ENCODE peak calls at places on chromosomes 13 and 19, in four cellular contexts. One of them, this sample, is unnamed.

GRCh38 chr19:4362871-4363545 is 19.6 kb downstream of the MPND start:
- DNase-seq in ovary: no peak
- DNase-seq in psoas muscle: no peak
- DNase-seq in brain microvascular endothelial cell: no peak
- DNase-seq in this sample: no peak

GRCh38 chr19:45444318-45445041 is 20.8 kb upstream of the ERCC1 start:
- DNase-seq in ovary: peak; percentile 97
- DNase-seq in psoas muscle: peak; percentile 97
- DNase-seq in brain microvascular endothelial cell: peak; percentile 88
- DNase-seq in this sample: peak; percentile 90

GRCh38 chr13:97855570-97855970 is 97.9 kb upstream of the IPO5 start:
- DNase-seq in ovary: peak; percentile 18
- DNase-seq in psoas muscle: no peak
- DNase-seq in brain microvascular endothelial cell: peak; percentile 51
- DNase-seq in this sample: peak; percentile 84

GRCh38 chr19:6423499-6424189 is 967 bp downstream of the KHSRP start:
- DNase-seq in ovary: peak; percentile 38
- DNase-seq in psoas muscle: no peak
- DNase-seq in brain microvascular endothelial cell: peak; percentile 33
- DNase-seq in this sample: peak; percentile 48

GRCh38 chr13:75458696-75459422 is 23.1 kb downstream of the TBC1D4 start:
- DNase-seq in ovary: no peak
- DNase-seq in psoas muscle: peak; percentile 81
- DNase-seq in brain microvascular endothelial cell: no peak
- DNase-seq in this sample: peak; percentile 24

GRCh38 chr19:17086811-17087210 is 11.2 kb downstream of the MYO9B start:
- DNase-seq in ovary: no peak
- DNase-seq in psoas muscle: no peak
- DNase-seq in brain microvascular endothelial cell: no peak
- DNase-seq in this sample: no peak

GRCh38 chr13:79119578-79120107 is 286.4 kb downstream of the RBM26 start:
- DNase-seq in ovary: no peak
- DNase-seq in psoas muscle: no peak
- DNase-seq in brain microvascular endothelial cell: no peak
- DNase-seq in this sample: no peak

GRCh38 chr19:45235485-45235884 is 9.7 kb downstream of the EXOC3L2 start:
- DNase-seq in ovary: no peak
- DNase-seq in psoas muscle: no peak
- DNase-seq in brain microvascular endothelial cell: no peak
- DNase-seq in this sample: no peak

GRCh38 chr19:2962018-2962670 is 15.2 kb upstream of the TLE6 start:
- DNase-seq in ovary: no peak
- DNase-seq in psoas muscle: no peak
- DNase-seq in brain microvascular endothelial cell: peak; percentile 74
- DNase-seq in this sample: peak; percentile 81

GRCh38 chr19:30791116-30791515 is 418.9 kb downstream of the ZNF536 start:
- DNase-seq in ovary: no peak
- DNase-seq in psoas muscle: no peak
- DNase-seq in brain microvascular endothelial cell: no peak
- DNase-seq in this sample: no peak

GRCh38 chr19:46147791-46148288 is at the start of gene IGFL2:
- DNase-seq in ovary: no peak
- DNase-seq in psoas muscle: no peak
- DNase-seq in brain microvascular endothelial cell: no peak
- DNase-seq in this sample: no peak

GRCh38 chr19:6223461-6224307 is 56.1 kb downstream of the MLLT1 start:
- DNase-seq in ovary: peak; percentile 51
- DNase-seq in psoas muscle: peak; percentile 66
- DNase-seq in brain microvascular endothelial cell: no peak
- DNase-seq in this sample: no peak

GRCh38 chr19:15294591-15294990 is 37.7 kb downstream of the BRD4 start:
- DNase-seq in ovary: peak; percentile 41
- DNase-seq in psoas muscle: no peak
- DNase-seq in brain microvascular endothelial cell: no peak
- DNase-seq in this sample: no peak

GRCh38 chr13:73542446-73542845 is 483.6 kb downstream of the KLF5 start:
- DNase-seq in ovary: no peak
- DNase-seq in psoas muscle: no peak
- DNase-seq in brain microvascular endothelial cell: no peak
- DNase-seq in this sample: no peak

GRCh38 chr19:23801798-23802197 is 43.1 kb upstream of the ZNF681 start:
- DNase-seq in ovary: no peak
- DNase-seq in psoas muscle: no peak
- DNase-seq in brain microvascular endothelial cell: no peak
- DNase-seq in this sample: no peak

GRCh38 chr13:50082426-50083283 is 67.4 kb downstream of the KCNRG start:
- DNase-seq in ovary: peak; percentile 40
- DNase-seq in psoas muscle: peak; percentile 68
- DNase-seq in brain microvascular endothelial cell: peak; percentile 74
- DNase-seq in this sample: peak; percentile 74

GRCh38 chr19:2261438-2262172 is 5.4 kb upstream of the JSRP1 start:
- DNase-seq in ovary: no peak
- DNase-seq in psoas muscle: peak; percentile 76
- DNase-seq in brain microvascular endothelial cell: no peak
- DNase-seq in this sample: no peak

GRCh38 chr19:12843999-12844732 is 5.9 kb downstream of the MAST1 start:
- DNase-seq in ovary: no peak
- DNase-seq in psoas muscle: peak; percentile 10
- DNase-seq in brain microvascular endothelial cell: no peak
- DNase-seq in this sample: no peak

GRCh38 chr13:51626749-51627148 is 42.5 kb downstream of the WDFY2 start:
- DNase-seq in ovary: no peak
- DNase-seq in psoas muscle: no peak
- DNase-seq in brain microvascular endothelial cell: no peak
- DNase-seq in this sample: no peak

GRCh38 chr19:13315495-13315894 is 165.3 kb downstream of the IER2 start:
- DNase-seq in ovary: no peak
- DNase-seq in psoas muscle: no peak
- DNase-seq in brain microvascular endothelial cell: no peak
- DNase-seq in this sample: no peak

GRCh38 chr13:103081435-103081834 is 15.2 kb upstream of the SLC10A2 start:
- DNase-seq in ovary: no peak
- DNase-seq in psoas muscle: no peak
- DNase-seq in brain microvascular endothelial cell: no peak
- DNase-seq in this sample: no peak

GRCh38 chr13:94710881-94711560 is 1.3 kb downstream of the SOX21 start:
- DNase-seq in ovary: no peak
- DNase-seq in psoas muscle: no peak
- DNase-seq in brain microvascular endothelial cell: no peak
- DNase-seq in this sample: no peak

GRCh38 chr13:75769141-75769905 is 133.2 kb downstream of the LMO7 start:
- DNase-seq in ovary: no peak
- DNase-seq in psoas muscle: no peak
- DNase-seq in brain microvascular endothelial cell: no peak
- DNase-seq in this sample: no peak

GRCh38 chr19:47719047-47719885 is 6.0 kb downstream of the EHD2 start:
- DNase-seq in ovary: peak; percentile 96
- DNase-seq in psoas muscle: peak; percentile 95
- DNase-seq in brain microvascular endothelial cell: peak; percentile 85
- DNase-seq in this sample: peak; percentile 97

GRCh38 chr19:4369109-4369887 is 25.9 kb downstream of the MPND start:
- DNase-seq in ovary: no peak
- DNase-seq in psoas muscle: peak; percentile 73
- DNase-seq in brain microvascular endothelial cell: no peak
- DNase-seq in this sample: no peak

DNA sequence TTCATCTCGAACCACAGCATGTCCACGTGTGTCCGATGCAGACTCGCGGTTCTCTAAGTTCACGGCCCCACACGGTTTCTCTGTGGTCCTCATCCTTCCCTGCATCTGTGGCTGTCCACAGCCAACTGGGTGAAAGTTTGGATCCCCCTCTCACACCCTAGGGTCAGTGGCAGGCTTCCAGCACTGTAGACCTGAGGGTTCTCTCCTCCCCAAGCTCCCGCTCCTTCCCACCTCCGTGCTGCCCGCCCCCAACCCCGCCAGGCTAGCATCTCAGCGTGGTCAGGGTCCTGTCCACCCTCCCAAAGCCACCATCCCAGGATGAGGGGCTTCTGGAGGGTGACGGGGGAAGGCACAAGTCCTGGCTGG is 3.0 kb downstream of the ANGPTL4 start:
- DNase-seq in ovary: peak; percentile 66
- DNase-seq in psoas muscle: no peak
- DNase-seq in brain microvascular endothelial cell: no peak
- DNase-seq in this sample: peak; percentile 82
- H3K4me3 ChIP-seq in ovary: peak overlapping the region; percentile 3
- H3K4me3 ChIP-seq in psoas muscle: peak overlapping the region; percentile 84
- H3K4me3 ChIP-seq in brain microvascular endothelial cell: peak overlapping the region; percentile 81
- H3K4me3 ChIP-seq in this sample: peak overlapping the region; percentile 43

GRCh38 chr19:54432144-54432738 is 16.8 kb upstream of the LENG8 start:
- DNase-seq in ovary: no peak
- DNase-seq in psoas muscle: peak; percentile 28
- DNase-seq in brain microvascular endothelial cell: no peak
- DNase-seq in this sample: no peak
- H3K27me3 ChIP-seq in ovary: no peaks in the 10 kb centered on the region
- H3K27me3 ChIP-seq in psoas muscle: peaks cover 28% of the 10 kb centered on the region
- H3K27me3 ChIP-seq in brain microvascular endothelial cell: no peaks in the 10 kb centered on the region
- H3K27me3 ChIP-seq in this sample: peaks cover 7% of the 10 kb centered on the region

GRCh38 chr13:114027046-114027760 is 53.3 kb upstream of the C13orf46 start:
- DNase-seq in ovary: peak; percentile 59
- DNase-seq in psoas muscle: peak; percentile 84
- DNase-seq in brain microvascular endothelial cell: no peak
- DNase-seq in this sample: no peak
- H3K4me3 ChIP-seq in ovary: no peak overlapping the region
- H3K4me3 ChIP-seq in psoas muscle: no peak overlapping the region
- H3K4me3 ChIP-seq in brain microvascular endothelial cell: no peak overlapping the region
- H3K4me3 ChIP-seq in this sample: no peak overlapping the region

DNA sequence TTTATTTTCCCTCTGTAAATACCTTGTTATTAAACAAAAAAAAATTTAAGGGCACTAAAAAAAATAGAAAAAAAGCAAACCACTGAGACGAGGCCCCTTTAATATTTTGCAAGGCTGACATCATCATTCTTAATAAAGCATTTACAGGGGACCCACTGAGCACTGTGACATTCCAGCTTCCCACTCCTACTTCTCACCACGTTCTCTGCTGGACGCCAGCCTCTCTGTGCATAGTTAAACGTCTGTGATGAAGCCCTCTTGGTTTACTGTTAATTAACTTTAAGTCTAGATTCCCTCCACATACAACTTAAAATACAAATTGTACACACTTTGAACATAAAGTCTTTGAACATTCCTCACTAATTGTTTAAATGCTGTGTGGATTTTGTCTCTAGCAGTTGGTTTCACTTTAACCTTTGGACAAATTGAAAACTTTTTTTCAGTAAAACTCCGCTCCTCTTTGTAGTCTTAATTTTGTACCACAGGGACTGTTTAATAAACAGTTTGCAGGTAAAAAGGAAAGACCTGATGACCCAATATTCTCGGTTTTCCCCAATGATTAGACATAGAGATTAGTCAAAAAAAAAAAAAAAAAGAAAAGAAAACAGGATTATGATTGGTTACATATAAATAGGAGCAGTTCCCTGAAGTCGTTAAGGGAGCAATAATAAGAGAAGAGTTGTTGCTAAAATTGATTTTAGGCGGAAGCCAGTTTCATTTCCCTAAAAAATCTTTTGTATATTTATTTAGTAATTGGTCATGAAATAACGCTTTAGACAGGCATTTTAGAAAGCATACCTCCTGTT is 219.8 kb downstream of the MZT1 start:
- DNase-seq in ovary: no peak
- DNase-seq in psoas muscle: no peak
- DNase-seq in brain microvascular endothelial cell: peak; percentile 36
- DNase-seq in this sample: peak; percentile 29
- H3K27me3 ChIP-seq in ovary: no peaks in the 10 kb centered on the region
- H3K27me3 ChIP-seq in psoas muscle: no peaks in the 10 kb centered on the region
- H3K27me3 ChIP-seq in brain microvascular endothelial cell: no peaks in the 10 kb centered on the region
- H3K27me3 ChIP-seq in this sample: no peaks in the 10 kb centered on the region

GRCh38 chr13:99980201-99981114 is 1.1 kb upstream of the ZIC2 start:
- DNase-seq in ovary: no peak
- DNase-seq in psoas muscle: peak; percentile 77
- DNase-seq in brain microvascular endothelial cell: peak; percentile 70
- DNase-seq in this sample: peak; percentile 80

GRCh38 chr13:99981115-99982020 is at the start of gene ZIC2:
- DNase-seq in ovary: no peak
- DNase-seq in psoas muscle: no peak
- DNase-seq in brain microvascular endothelial cell: peak; percentile 71
- DNase-seq in this sample: peak; percentile 69

GRCh38 chr13:99983401-99984133 is 2.0 kb downstream of the ZIC2 start:
- DNase-seq in ovary: no peak
- DNase-seq in psoas muscle: no peak
- DNase-seq in brain microvascular endothelial cell: no peak
- DNase-seq in this sample: peak; percentile 15

GRCh38 chr13:99982741-99983400 is 1.3 kb downstream of the ZIC2 start:
- DNase-seq in ovary: no peak
- DNase-seq in psoas muscle: no peak
- DNase-seq in brain microvascular endothelial cell: no peak
- DNase-seq in this sample: peak; percentile 22

DNA sequence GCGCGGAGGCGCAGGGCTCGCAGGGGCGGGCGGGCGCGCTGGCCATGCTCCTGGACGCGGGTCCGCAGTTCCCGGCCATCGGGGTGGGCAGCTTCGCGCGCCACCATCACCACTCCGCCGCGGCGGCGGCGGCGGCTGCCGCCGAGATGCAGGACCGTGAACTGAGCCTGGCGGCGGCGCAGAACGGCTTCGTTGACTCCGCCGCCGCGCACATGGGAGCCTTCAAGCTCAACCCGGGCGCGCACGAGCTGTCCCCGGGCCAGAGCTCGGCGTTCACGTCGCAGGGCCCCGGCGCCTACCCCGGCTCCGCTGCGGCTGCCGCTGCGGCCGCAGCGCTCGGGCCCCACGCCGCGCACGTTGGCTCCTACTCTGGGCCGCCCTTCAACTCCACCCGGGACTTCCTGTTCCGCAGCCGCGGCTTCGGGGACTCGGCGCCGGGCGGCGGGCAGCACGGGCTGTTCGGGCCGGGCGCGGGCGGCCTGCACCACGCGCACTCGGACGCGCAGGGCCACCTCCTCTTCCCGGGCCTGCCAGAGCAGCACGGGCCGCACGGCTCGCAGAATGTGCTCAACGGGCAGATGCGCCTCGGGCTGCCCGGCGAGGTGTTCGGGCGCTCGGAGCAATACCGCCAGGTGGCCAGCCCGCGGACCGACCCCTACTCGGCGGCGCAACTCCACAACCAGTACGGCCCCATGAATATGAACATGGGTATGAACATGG is 597 bp downstream of the ZIC2 start:
- DNase-seq in ovary: no peak
- DNase-seq in psoas muscle: no peak
- DNase-seq in brain microvascular endothelial cell: no peak
- DNase-seq in this sample: peak; percentile 54
- H3K4me3 ChIP-seq in ovary: peak overlapping the region; percentile 39
- H3K4me3 ChIP-seq in psoas muscle: peak overlapping the region; percentile 70
- H3K4me3 ChIP-seq in brain microvascular endothelial cell: peak overlapping the region; percentile 61
- H3K4me3 ChIP-seq in this sample: peak overlapping the region; percentile 77

GRCh38 chr19:55441692-55442321 is 1.3 kb downstream of the SHISA7 start:
- DNase-seq in ovary: no peak
- DNase-seq in psoas muscle: no peak
- DNase-seq in brain microvascular endothelial cell: no peak
- DNase-seq in this sample: no peak
- H3K27me3 ChIP-seq in ovary: no peaks in the 10 kb centered on the region
- H3K27me3 ChIP-seq in psoas muscle: peaks cover 89% of the 10 kb centered on the region
- H3K27me3 ChIP-seq in brain microvascular endothelial cell: peaks cover 40% of the 10 kb centered on the region
- H3K27me3 ChIP-seq in this sample: no peaks in the 10 kb centered on the region

This sample was measured in SJCRH30.